ENCODE peak calls at places on chromosomes 6 and 20, in four cellular contexts. X, F, J and E are unnamed samples. For H3K36me3, the result is how much of the 10 kb centered on the place peaks cover.

GRCh38 chr6:3755637-3756515 is 4.4 kb upstream of the PXDC1 start:
- DNase-seq in X (no peak), F (no peak), J (no peak), E (no peak)

GRCh38 chr6:21997414-21998037 is 299.3 kb downstream of the PRL start:
- DNase-seq in X (no peak), F (no peak), J (no peak), E (no peak)

GRCh38 chr20:50193169-50193850 is 2.7 kb downstream of the CEBPB start:
- DNase-seq in X (no peak), F (peak), J (peak), E (peak)

GRCh38 chr20:61349447-61350165 is 97.5 kb downstream of the CDH4 start:
- DNase-seq in X (no peak), F (no peak), J (no peak), E (no peak)

GRCh38 chr6:135192256-135193174 is 11.4 kb downstream of the MYB start:
- DNase-seq in X (no peak), F (no peak), J (no peak), E (no peak)

GRCh38 chr6:139676718-139677117 is 302.3 kb upstream of the CITED2 start:
- DNase-seq in X (no peak), F (no peak), J (no peak), E (no peak)

GRCh38 chr20:43749734-43750294 is 23.0 kb upstream of the GTSF1L start:
- DNase-seq in X (peak), F (peak), J (peak), E (peak)

GRCh38 chr6:106908386-106908840 is 66.1 kb downstream of the CD24 start:
- DNase-seq in X (no peak), F (no peak), J (no peak), E (no peak)

GRCh38 chr6:82980086-82980485 is 85.6 kb downstream of the UBE3D start:
- DNase-seq in X (no peak), F (no peak), J (no peak), E (no peak)

GRCh38 chr20:38883081-38883980 is 42.9 kb upstream of the FAM83D start:
- DNase-seq in X (peak), F (no peak), J (peak), E (peak)

GRCh38 chr20:45113865-45114264 is 1.1 kb downstream of the WFDC5 start:
- DNase-seq in X (no peak), F (no peak), J (no peak), E (no peak)

GRCh38 chr6:49336514-49337131 is 126.4 kb downstream of the MMUT start:
- DNase-seq in X (peak), F (no peak), J (peak), E (no peak)

GRCh38 chr6:18265099-18265372 is 706 bp upstream of the DEK start:
- DNase-seq in X (no peak), F (no peak), J (no peak), E (no peak)

GRCh38 chr20:11646359-11646758 is 271.3 kb upstream of the BTBD3 start:
- DNase-seq in X (no peak), F (no peak), J (no peak), E (no peak)

GRCh38 chr6:144314003-144314485 is 28.9 kb downstream of the UTRN start:
- DNase-seq in X (peak), F (peak), J (peak), E (no peak)

GRCh38 chr6:151452750-151453427 is 963 bp upstream of the RMND1 start:
- DNase-seq in X (no peak), F (peak), J (peak), E (no peak)

GRCh38 chr20:21251278-21251677 is 51.9 kb upstream of the XRN2 start:
- DNase-seq in X (no peak), F (no peak), J (no peak), E (no peak)

GRCh38 chr6:132962936-132963579 is 148.7 kb downstream of the RPS12 start:
- DNase-seq in X (peak), F (peak), J (peak), E (no peak)

GRCh38 chr6:132959927-132960326 is 145.6 kb downstream of the RPS12 start:
- DNase-seq in X (no peak), F (no peak), J (no peak), E (no peak)

GRCh38 chr6:132960720-132961119 is 146.4 kb downstream of the RPS12 start:
- DNase-seq in X (no peak), F (no peak), J (no peak), E (no peak)

GRCh38 chr6:132961122-132961521 is 146.8 kb downstream of the RPS12 start:
- DNase-seq in X (peak), F (no peak), J (no peak), E (no peak)

GRCh38 chr6:132961610-132962009 is 147.2 kb downstream of the RPS12 start:
- DNase-seq in X (no peak), F (no peak), J (no peak), E (no peak)
- TF ChIP-seq CTCF in X (peak), F (peak), J (no peak), E (no peak)

GRCh38 chr6:109358204-109358603 is 24.1 kb downstream of the CD164 start:
- DNase-seq in X (no peak), F (no peak), J (no peak), E (no peak)

GRCh38 chr6:109360281-109360680 is 22.0 kb downstream of the CD164 start:
- DNase-seq in X (no peak), F (no peak), J (no peak), E (no peak)

GRCh38 chr6:109359248-109359647 is 23.0 kb downstream of the CD164 start:
- DNase-seq in X (no peak), F (no peak), J (no peak), E (no peak)

GRCh38 chr6:109362102-109362884 is 20.0 kb downstream of the CD164 start:
- DNase-seq in X (no peak), F (no peak), J (no peak), E (no peak)

GRCh38 chr6:109360791-109361190 is 21.5 kb downstream of the CD164 start:
- DNase-seq in X (no peak), F (no peak), J (no peak), E (no peak)
- H3K36me3 ChIP-seq in X (under half), F (under half), J (under half), E (half or more)

GRCh38 chr6:90409700-90410099 is 113.1 kb upstream of the BACH2 start:
- DNase-seq in X (no peak), F (no peak), J (no peak), E (no peak)
- H3K4me3 ChIP-seq in X (no peak), F (no peak), J (no peak), E (no peak)

GRCh38 chr6:53309059-53309896 is 39.5 kb downstream of the ELOVL5 start:
- DNase-seq in X (no peak), F (no peak), J (peak), E (no peak)
- TF ChIP-seq CTCF in X (no peak), F (no peak), J (no peak), E (no peak)

GRCh38 chr6:24856954-24857670 is 58.4 kb upstream of the ARMH2 start:
- DNase-seq in X (no peak), F (no peak), J (no peak), E (no peak)

GRCh38 chr6:24855389-24856245 is 56.9 kb upstream of the ARMH2 start:
- DNase-seq in X (peak), F (peak), J (peak), E (no peak)

GRCh38 chr6:24856246-24856599 is 57.5 kb upstream of the ARMH2 start:
- DNase-seq in X (no peak), F (no peak), J (no peak), E (no peak)

GRCh38 chr6:24851086-24851485 is 52.4 kb upstream of the ARMH2 start:
- DNase-seq in X (no peak), F (no peak), J (no peak), E (no peak)

GRCh38 chr6:24854077-24854670 is 55.5 kb upstream of the ARMH2 start:
- DNase-seq in X (no peak), F (no peak), J (no peak), E (no peak)
- H3K36me3 ChIP-seq in X (under half), F (under half), J (under half), E (under half)